ENCODE peak calls at places on chromosomes 4 and X, in seven cellular contexts. K is astrocyte of the spinal cord, A is fibroblast of lung, B is PC-3, E is AG04450, Q is LNCaP clone FGC, S is lower lobe of right lung. W is an unnamed sample.

GRCh38 chr4:8707045-8707781 is 114.6 kb downstream of the CPZ start:
- DNase-seq in K (no peak), A (no peak), B (no peak), E (no peak), Q (no peak), S (peak), W (no peak)

GRCh38 chr4:95061220-95061619 is 303.5 kb downstream of the BMPR1B start:
- DNase-seq in K (peak), A (peak), B (no peak), E (no peak), Q (no peak), S (no peak), W (no peak)

GRCh38 chr4:8346838-8347605 is 77.5 kb downstream of the HTRA3 start:
- DNase-seq in K (no peak), A (no peak), B (no peak), E (no peak), Q (no peak), S (no peak), W (no peak)

GRCh38 chrX:13254076-13254785 is 65.6 kb downstream of the ATXN3L start:
- DNase-seq in K (peak), A (peak), B (peak), E (no peak), Q (no peak), S (peak), W (no peak)

GRCh38 chrX:37824491-37825224 is 22.7 kb downstream of the DYNLT3 start:
- DNase-seq in K (no peak), A (no peak), B (peak), E (no peak), Q (peak), S (no peak), W (no peak)

GRCh38 chr4:37687175-37687525 is 974 bp upstream of the RELL1 start:
- DNase-seq in K (no peak), A (no peak), B (no peak), E (no peak), Q (no peak), S (no peak), W (no peak)

GRCh38 chr4:17664755-17665154 is 50.3 kb downstream of the MED28 start:
- DNase-seq in K (no peak), A (no peak), B (no peak), E (no peak), Q (no peak), S (no peak), W (no peak)

GRCh38 chr4:99395595-99396364 is 39.4 kb downstream of the ADH7 start:
- DNase-seq in K (peak), A (peak), B (peak), E (no peak), Q (no peak), S (no peak), W (no peak)

GRCh38 chr4:83010522-83011318 is at the start of gene LIN54:
- DNase-seq in K (peak), A (peak), B (peak), E (no peak), Q (no peak), S (peak), W (peak)

GRCh38 chrX:67583171-67583570 is 39.4 kb downstream of the AR start:
- DNase-seq in K (no peak), A (no peak), B (no peak), E (no peak), Q (no peak), S (no peak), W (no peak)

GRCh38 chr4:42519803-42520417 is 122.6 kb downstream of the SHISA3 start:
- DNase-seq in K (peak), A (peak), B (peak), E (peak), Q (peak), S (no peak), W (peak)

GRCh38 chr4:77956917-77957316 is 94.3 kb downstream of the MRPL1 start:
- DNase-seq in K (no peak), A (no peak), B (no peak), E (no peak), Q (no peak), S (no peak), W (no peak)

DNA sequence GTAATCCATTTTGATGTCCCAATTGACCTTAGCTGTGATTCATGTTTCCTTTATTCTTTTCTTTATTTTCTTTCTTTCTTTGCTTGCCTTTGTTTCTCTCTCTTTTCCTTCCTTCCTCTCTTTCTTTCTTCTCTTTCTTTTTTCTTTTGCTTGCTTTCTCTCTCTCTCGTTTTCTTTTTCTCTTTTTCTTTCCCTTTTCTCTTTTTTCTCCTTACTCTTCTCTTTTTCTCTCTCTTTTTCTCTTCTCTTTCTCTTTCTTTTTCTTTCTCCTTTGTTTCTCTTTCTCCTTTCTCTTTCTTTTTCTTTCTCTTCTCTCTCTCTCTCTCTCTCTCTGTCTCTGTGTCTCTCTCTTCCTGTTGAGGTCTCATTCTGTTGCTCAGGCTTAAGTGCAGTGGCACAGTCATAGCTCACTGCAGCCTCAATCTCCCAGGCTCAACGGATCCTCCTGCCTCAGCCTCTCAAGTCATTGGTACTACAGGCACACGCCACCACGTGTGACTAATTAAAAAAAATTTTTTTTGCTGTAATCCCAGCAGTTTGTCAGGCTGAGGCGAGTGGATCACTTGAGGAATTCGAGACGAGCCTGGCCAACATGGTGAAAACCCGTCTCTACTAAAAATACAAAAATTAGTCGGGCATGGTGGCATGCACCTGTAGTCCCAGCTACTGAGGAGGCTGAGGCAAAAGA is 8.0 kb upstream of the DHRSX start:
- DNase-seq in K (no peak), A (no peak), B (no peak), E (no peak), Q (no peak), S (no peak), W (no peak)
- TF ChIP-seq CTCF in K (no peak), A (no peak), B (no peak), E (no peak), Q (no peak), S (no peak), W (no peak)

GRCh38 chrX:85611926-85612325 is 232.5 kb upstream of the POF1B start:
- DNase-seq in K (peak), A (peak), B (peak), E (no peak), Q (no peak), S (no peak), W (peak)
- TF ChIP-seq CTCF in K (no peak), A (peak), B (peak), E (peak), Q (peak), S (no peak), W (peak)

DNA sequence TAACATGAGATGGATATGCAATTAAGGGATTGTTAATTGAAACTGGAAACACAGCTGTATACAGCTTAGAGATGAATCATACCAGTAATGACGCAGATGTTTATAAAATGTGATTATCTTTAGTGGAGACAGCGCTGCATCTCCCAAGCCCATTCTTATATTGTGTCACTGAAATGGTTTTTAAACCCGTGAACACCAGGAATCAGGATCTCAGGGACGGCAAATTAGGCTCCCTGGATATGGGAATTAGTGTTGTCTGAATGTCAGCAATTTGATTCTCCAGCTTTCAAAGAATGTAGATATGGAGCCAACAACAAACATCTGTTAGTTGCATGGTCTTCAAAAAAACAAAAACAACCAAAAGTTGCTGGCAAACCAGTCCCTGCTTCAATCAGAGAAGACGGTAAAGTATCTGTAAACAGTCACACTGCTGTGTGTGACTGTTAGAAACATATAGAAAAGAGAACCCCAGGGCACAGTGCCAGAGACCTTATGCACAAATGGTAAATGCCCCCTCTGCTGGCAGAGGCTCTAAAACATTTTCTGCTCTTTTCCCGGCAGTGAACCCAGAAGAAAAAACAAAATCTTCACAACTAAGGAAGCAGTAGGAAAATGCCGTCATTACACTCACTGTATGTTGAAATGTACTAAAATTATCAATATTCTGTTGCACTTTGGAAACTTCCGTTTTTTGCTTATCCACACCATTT is 351.9 kb upstream of the FTHL17 start:
- DNase-seq in K (peak), A (peak), B (peak), E (no peak), Q (peak), S (no peak), W (no peak)
- TF ChIP-seq CTCF in K (peak), A (peak), B (peak), E (peak), Q (peak), S (no peak), W (no peak)

DNA sequence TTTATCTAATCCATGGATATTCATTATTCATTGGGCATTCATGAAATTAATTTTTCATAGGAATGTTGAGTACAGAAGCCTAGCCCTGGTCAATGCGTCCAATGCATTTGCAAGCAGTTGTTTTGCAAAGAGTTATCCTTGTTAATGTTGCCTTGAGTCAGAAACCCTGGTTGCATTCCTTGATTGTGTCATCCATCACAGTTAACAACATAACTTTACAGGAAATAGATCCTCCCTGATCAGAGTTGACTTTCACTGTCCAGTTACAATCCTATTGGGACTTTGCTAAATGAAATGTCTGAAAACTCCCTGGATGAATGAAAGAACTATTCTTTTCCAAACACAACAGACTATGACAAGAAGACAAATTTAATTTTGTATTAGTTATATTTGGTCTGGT is 924.3 kb upstream of the SLIT2 start:
- DNase-seq in K (no peak), A (peak), B (no peak), E (no peak), Q (no peak), S (no peak), W (no peak)
- TF ChIP-seq CTCF in K (no peak), A (no peak), B (no peak), E (no peak), Q (no peak), S (no peak), W (no peak)

GRCh38 chr4:1777822-1778641 is 15.1 kb upstream of the FGFR3 start:
- DNase-seq in K (peak), A (peak), B (peak), E (no peak), Q (no peak), S (no peak), W (no peak)
- TF ChIP-seq CTCF in K (no peak), A (no peak), B (no peak), E (peak), Q (no peak), S (peak), W (no peak)

DNA sequence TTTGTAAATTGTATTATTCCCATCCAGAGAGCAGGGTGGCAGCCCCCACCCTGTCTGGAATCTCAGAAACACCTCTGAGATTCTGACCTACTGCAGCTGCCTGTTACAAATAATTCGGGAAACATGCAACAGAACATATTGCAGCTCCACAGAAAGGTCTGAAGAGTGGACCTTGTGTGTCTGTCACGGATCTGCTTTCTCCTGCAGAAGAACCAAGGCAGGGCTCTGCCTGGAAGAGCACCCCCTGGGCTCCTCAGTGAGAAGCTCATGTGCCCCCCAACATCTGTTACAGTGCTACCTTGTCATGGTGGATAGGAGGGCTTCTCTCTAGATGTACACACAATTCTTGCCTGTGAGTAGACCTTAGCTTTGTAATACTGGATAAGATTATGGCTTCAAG is 286.6 kb upstream of the GATB start:
- DNase-seq in K (no peak), A (no peak), B (no peak), E (no peak), Q (no peak), S (no peak), W (no peak)
- TF ChIP-seq CTCF in K (no peak), A (no peak), B (no peak), E (no peak), Q (no peak), S (no peak), W (no peak)

DNA sequence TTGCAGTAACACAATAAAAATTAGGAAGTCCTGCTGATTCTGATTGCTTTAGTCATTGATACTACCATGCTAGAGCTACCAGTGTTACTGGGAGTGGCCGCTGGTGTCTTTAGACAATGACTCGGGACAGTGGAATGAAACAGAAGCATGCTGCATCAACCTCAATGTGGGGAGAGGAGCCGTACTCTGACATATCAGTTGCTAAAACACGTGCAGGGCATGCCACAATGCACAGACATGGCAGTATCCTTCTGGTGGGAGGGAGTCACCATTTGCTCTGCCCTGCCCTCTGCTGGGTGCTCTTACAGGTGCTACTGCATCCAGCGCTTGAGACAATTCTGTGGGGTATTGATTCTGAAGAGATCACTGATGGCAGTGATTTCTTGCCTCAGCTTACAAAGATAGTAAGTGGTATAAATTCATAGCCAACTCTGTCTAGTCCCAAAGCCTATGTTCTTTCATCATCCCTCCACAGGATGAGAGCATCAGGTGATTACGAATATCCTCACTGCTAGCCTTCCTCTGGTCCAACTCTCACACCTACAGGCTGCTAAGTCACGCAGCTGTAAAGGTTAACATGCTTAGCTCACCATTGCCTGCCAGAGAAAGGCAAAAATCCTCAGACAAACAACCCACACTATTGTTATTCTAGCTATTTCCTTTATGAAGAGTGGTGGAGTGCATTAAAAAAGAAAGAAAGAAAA is 43.7 kb downstream of the NSG1 start:
- DNase-seq in K (peak), A (peak), B (peak), E (peak), Q (no peak), S (no peak), W (peak)
- TF ChIP-seq CTCF in K (peak), A (peak), B (peak), E (peak), Q (peak), S (peak), W (peak)

DNA sequence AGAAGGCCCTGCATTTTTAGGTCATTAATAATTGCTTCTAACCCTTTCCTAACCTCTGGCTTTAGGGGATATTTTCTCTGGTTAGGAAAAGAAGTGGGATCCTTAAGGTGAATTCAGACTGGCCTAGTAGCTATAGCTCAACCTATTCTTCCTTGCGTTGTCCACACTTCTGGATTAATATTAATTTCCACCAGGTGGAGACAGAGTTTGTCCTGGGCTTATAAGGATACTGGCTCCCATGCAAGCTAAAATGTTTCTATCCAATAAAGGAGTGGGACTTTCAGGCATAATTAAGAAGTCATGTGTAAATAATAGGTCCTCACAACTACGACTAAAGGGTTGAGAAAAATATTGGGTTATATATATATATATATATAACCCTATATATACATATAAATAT is 860.0 kb upstream of the POU3F4 start:
- DNase-seq in K (peak), A (no peak), B (peak), E (no peak), Q (no peak), S (no peak), W (no peak)
- TF ChIP-seq CTCF in K (no peak), A (peak), B (peak), E (no peak), Q (peak), S (peak), W (no peak)

W was measured in GM13976.